ENCODE peak calls at places on chromosomes 5 and 9, in eight cellular contexts. T is kidney, U is Calu3, W is lung, Z is A549, S is stomach, Y is GM12865, J is osteocyte. V is an unnamed sample.

GRCh38 chr9:31839273-31839672 is 545.2 kb upstream of the ACO1 start:
- DNase-seq in T (no peak), U (peak; percentile 6), W (no peak), Z (no peak), S (no peak), Y (no peak), J (no peak), V (no peak)

GRCh38 chr9:137278061-137278912 is 761 bp downstream of the TOR4A start:
- DNase-seq in T (peak; percentile 88), U (no peak), W (no peak), Z (no peak), S (no peak), Y (peak; percentile 47), J (no peak), V (peak; percentile 70)

GRCh38 chr5:138632900-138633489 is 57.8 kb upstream of the HSPA9 start:
- DNase-seq in T (no peak), U (peak; percentile 61), W (peak; percentile 64), Z (peak; percentile 96), S (peak; percentile 52), Y (peak; percentile 59), J (no peak), V (no peak)

GRCh38 chr9:94952553-94953373 is 226.3 kb downstream of the AOPEP start:
- DNase-seq in T (no peak), U (no peak), W (no peak), Z (no peak), S (no peak), Y (peak; percentile 52), J (no peak), V (no peak)

GRCh38 chr5:95760291-95761191 is 29.4 kb downstream of the RHOBTB3 start:
- DNase-seq in T (no peak), U (no peak), W (no peak), Z (peak; percentile 47), S (no peak), Y (peak; percentile 77), J (no peak), V (no peak)

GRCh38 chr9:21481470-21482057 is 549 bp downstream of the IFNE start:
- DNase-seq in T (no peak), U (no peak), W (no peak), Z (no peak), S (no peak), Y (no peak), J (no peak), V (no peak)

GRCh38 chr9:121802753-121803152 is 151.3 kb downstream of the DAB2IP start:
- DNase-seq in T (no peak), U (no peak), W (no peak), Z (no peak), S (no peak), Y (no peak), J (peak; percentile 64), V (no peak)

GRCh38 chr5:178131446-178131996 is 707 bp downstream of the RMND5B start:
- DNase-seq in T (no peak), U (no peak), W (no peak), Z (no peak), S (no peak), Y (no peak), J (no peak), V (no peak)

GRCh38 chr9:121984726-121985402 is 108.2 kb downstream of the TTLL11 start:
- DNase-seq in T (no peak), U (no peak), W (no peak), Z (no peak), S (no peak), Y (no peak), J (no peak), V (no peak)

GRCh38 chr9:79896390-79896789 is 324.6 kb downstream of the TLE4 start:
- DNase-seq in T (no peak), U (no peak), W (no peak), Z (no peak), S (no peak), Y (no peak), J (no peak), V (no peak)

GRCh38 chr5:31133488-31133887 is 60.0 kb upstream of the CDH6 start:
- DNase-seq in T (no peak), U (peak; percentile 5), W (no peak), Z (no peak), S (no peak), Y (no peak), J (no peak), V (no peak)

GRCh38 chr5:173451031-173451430 is 122.8 kb upstream of the STC2 start:
- DNase-seq in T (no peak), U (no peak), W (no peak), Z (peak; percentile 62), S (no peak), Y (peak; percentile 66), J (no peak), V (no peak)

GRCh38 chr9:14314424-14314928 is 535 bp upstream of the NFIB start:
- DNase-seq in T (peak; percentile 92), U (peak; percentile 58), W (peak; percentile 83), Z (peak; percentile 96), S (peak; percentile 78), Y (no peak), J (no peak), V (no peak)

GRCh38 chr9:109886050-109886449 is 106.1 kb downstream of the PALM2AKAP2 start:
- DNase-seq in T (no peak), U (no peak), W (no peak), Z (no peak), S (no peak), Y (no peak), J (no peak), V (no peak)

GRCh38 chr9:21689851-21690250 is 112.6 kb upstream of the MTAP start:
- DNase-seq in T (no peak), U (no peak), W (no peak), Z (no peak), S (no peak), Y (no peak), J (no peak), V (no peak)

GRCh38 chr5:38666668-38667498 is 110.4 kb upstream of the LIFR start:
- DNase-seq in T (no peak), U (peak; percentile 52), W (peak; percentile 57), Z (peak; percentile 46), S (peak; percentile 68), Y (peak; percentile 14), J (peak; percentile 73), V (no peak)

GRCh38 chr5:73130811-73131210 is 10.4 kb downstream of the TMEM171 start:
- DNase-seq in T (no peak), U (no peak), W (no peak), Z (no peak), S (no peak), Y (no peak), J (no peak), V (no peak)

GRCh38 chr5:135242496-135243193 is 156.4 kb downstream of the MACROH2A1 start:
- DNase-seq in T (no peak), U (no peak), W (no peak), Z (no peak), S (peak; percentile 25), Y (no peak), J (no peak), V (no peak)

GRCh38 chr5:59722875-59723274 is 170.7 kb downstream of the PDE4D start:
- DNase-seq in T (no peak), U (no peak), W (no peak), Z (no peak), S (no peak), Y (no peak), J (no peak), V (no peak)

GRCh38 chr5:2732850-2733249 is 18.6 kb downstream of the IRX2 start:
- DNase-seq in T (no peak), U (no peak), W (no peak), Z (no peak), S (no peak), Y (no peak), J (no peak), V (no peak)

GRCh38 chr9:135277219-135278201 is 190.0 kb downstream of the OLFM1 start:
- DNase-seq in T (peak; percentile 31), U (no peak), W (no peak), Z (no peak), S (no peak), Y (no peak), J (no peak), V (no peak)

GRCh38 chr9:99326112-99326916 is 104.2 kb downstream of the SEC61B start:
- DNase-seq in T (no peak), U (no peak), W (no peak), Z (peak; percentile 9), S (no peak), Y (no peak), J (no peak), V (no peak)
- TF ChIP-seq CTCF in T (no peak), U (no peak), W (no peak), Z (no peak), S (no peak), Y (no peak), J (no peak), V (no peak)

GRCh38 chr5:123089572-123089970 is 530 bp downstream of the PRDM6 start:
- DNase-seq in T (peak; percentile 70), U (peak; percentile 49), W (no peak), Z (peak; percentile 45), S (no peak), Y (no peak), J (no peak), V (no peak)
- TF ChIP-seq CTCF in T (no peak), U (no peak), W (no peak), Z (no peak), S (no peak), Y (no peak), J (no peak), V (no peak)

GRCh38 chr5:58496488-58496887 is 5.3 kb downstream of the GAPT start:
- DNase-seq in T (no peak), U (no peak), W (no peak), Z (no peak), S (no peak), Y (no peak), J (no peak), V (no peak)

GRCh38 chr5:58499231-58499630 is 8.0 kb downstream of the GAPT start:
- DNase-seq in T (no peak), U (no peak), W (no peak), Z (no peak), S (no peak), Y (no peak), J (no peak), V (no peak)

GRCh38 chr5:58499951-58500350 is 8.7 kb downstream of the GAPT start:
- DNase-seq in T (no peak), U (no peak), W (no peak), Z (no peak), S (peak; percentile 36), Y (no peak), J (no peak), V (no peak)

GRCh38 chr5:58502032-58502431 is 10.8 kb downstream of the GAPT start:
- DNase-seq in T (no peak), U (no peak), W (no peak), Z (no peak), S (no peak), Y (no peak), J (no peak), V (no peak)

GRCh38 chr5:58497956-58498942 is 7.0 kb downstream of the GAPT start:
- DNase-seq in T (no peak), U (peak; percentile 59), W (no peak), Z (peak; percentile 53), S (peak; percentile 45), Y (no peak), J (no peak), V (no peak)
- TF ChIP-seq CTCF in T (peak; percentile 68), U (peak; percentile 50), W (peak; percentile 45), Z (peak; percentile 81), S (peak; percentile 67), Y (peak; percentile 41), J (peak; percentile 80), V (peak; percentile 84)

DNA sequence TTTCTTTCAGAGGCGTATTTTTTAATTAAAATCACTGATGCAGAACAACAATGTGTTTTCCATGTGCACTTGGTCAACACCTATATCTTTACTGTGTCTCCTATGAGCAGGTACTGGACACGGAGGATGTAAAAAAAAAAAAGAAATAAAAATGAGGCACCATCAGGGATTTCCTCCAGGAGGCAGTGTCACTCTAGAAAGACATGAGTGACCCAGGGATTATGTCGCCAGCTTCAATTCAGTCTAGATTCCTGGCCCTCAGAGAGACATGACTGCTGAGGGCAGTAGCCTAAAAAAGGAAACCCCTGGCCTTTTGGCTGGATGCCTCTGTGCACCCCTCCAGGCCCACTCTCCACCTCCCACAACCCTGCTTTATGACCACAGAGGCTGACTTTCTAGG is 18.3 kb upstream of the IL33 start:
- DNase-seq in T (no peak), U (no peak), W (no peak), Z (no peak), S (no peak), Y (peak; percentile 58), J (no peak), V (no peak)
- TF ChIP-seq CTCF in T (peak; percentile 34), U (no peak), W (peak; percentile 23), Z (no peak), S (peak; percentile 44), Y (peak; percentile 48), J (no peak), V (peak; percentile 56)

V was measured in type B pancreatic cell.